ENCODE peak calls at places on chromosomes 7 and 10, in seven cellular contexts. D is fibroblast of lung; P is CD8-positive, alpha-beta T cell; Y is neuronal stem cell; X is mammary epithelial cell; U is hepatocyte; V is endothelial cell of umbilical vein. L is an unnamed sample.

GRCh38 chr10:30756151-30756550 is 126.6 kb upstream of the LYZL2 start:
- DNase-seq in D (no peak), U (no peak), P (no peak), X (no peak), Y (no peak), V (no peak), L (no peak)

GRCh38 chr10:29647483-29647882 is 12.7 kb upstream of the SVIL start:
- DNase-seq in P (no peak), X (no peak), D (no peak), Y (no peak), U (no peak), V (no peak), L (no peak)

GRCh38 chr10:14386202-14386593 is 55.5 kb upstream of the FRMD4A start:
- DNase-seq in V (no peak), U (no peak), Y (no peak), D (peak; percentile 97), X (peak; percentile 93), P (no peak), L (peak; percentile 97)

GRCh38 chr7:12801107-12801506 is 113.7 kb downstream of the ARL4A start:
- DNase-seq in V (no peak), X (no peak), U (peak; percentile 73), P (no peak), Y (no peak), D (no peak), L (no peak)

GRCh38 chr7:80646088-80646961 is 7.9 kb downstream of the CD36 start:
- DNase-seq in D (no peak), X (no peak), U (no peak), V (no peak), Y (no peak), P (no peak), L (no peak)

GRCh38 chr7:64887756-64888508 is 15.1 kb upstream of the ZNF273 start:
- DNase-seq in D (no peak), P (peak; percentile 59), Y (no peak), V (no peak), X (no peak), U (no peak), L (no peak)

GRCh38 chr7:3835102-3835501 is 534.0 kb downstream of the SDK1 start:
- DNase-seq in X (peak; percentile 74), P (no peak), Y (no peak), U (no peak), V (no peak), D (peak; percentile 43), L (peak; percentile 32)

GRCh38 chr7:54846272-54846671 is 87.3 kb upstream of the SEC61G start:
- DNase-seq in X (peak; percentile 30), D (peak; percentile 19), U (no peak), P (no peak), V (no peak), Y (no peak), L (peak; percentile 22)

GRCh38 chr10:88238515-88238914 is 344.6 kb downstream of the RNLS start:
- DNase-seq in V (no peak), U (no peak), D (no peak), P (no peak), Y (no peak), X (no peak), L (no peak)

GRCh38 chr7:67413670-67414069 is 417.0 kb downstream of the TYW1 start:
- DNase-seq in D (no peak), Y (no peak), U (no peak), X (no peak), P (no peak), V (no peak), L (no peak)

GRCh38 chr10:78656815-78657621 is 411.7 kb upstream of the ZMIZ1 start:
- DNase-seq in X (no peak), Y (peak; percentile 99), V (peak; percentile 25), P (no peak), U (peak; percentile 76), D (peak; percentile 62), L (peak; percentile 48)

GRCh38 chr7:77393261-77393660 is 22.9 kb downstream of the GSAP start:
- DNase-seq in V (no peak), D (no peak), X (peak; percentile 100), P (no peak), Y (no peak), U (no peak), L (no peak)

GRCh38 chr7:31308642-31309041 is 31.9 kb downstream of the NEUROD6 start:
- DNase-seq in X (no peak), P (no peak), V (no peak), U (no peak), Y (no peak), D (no peak), L (no peak)
- H3K27me3 ChIP-seq in X (peaks cover 6% of the 10 kb centered on the region), P (no peaks in the 10 kb centered on the region), V (no peaks in the 10 kb centered on the region), U (no peaks in the 10 kb centered on the region), Y (no peaks in the 10 kb centered on the region), D (no peaks in the 10 kb centered on the region), L (no peaks in the 10 kb centered on the region)

DNA sequence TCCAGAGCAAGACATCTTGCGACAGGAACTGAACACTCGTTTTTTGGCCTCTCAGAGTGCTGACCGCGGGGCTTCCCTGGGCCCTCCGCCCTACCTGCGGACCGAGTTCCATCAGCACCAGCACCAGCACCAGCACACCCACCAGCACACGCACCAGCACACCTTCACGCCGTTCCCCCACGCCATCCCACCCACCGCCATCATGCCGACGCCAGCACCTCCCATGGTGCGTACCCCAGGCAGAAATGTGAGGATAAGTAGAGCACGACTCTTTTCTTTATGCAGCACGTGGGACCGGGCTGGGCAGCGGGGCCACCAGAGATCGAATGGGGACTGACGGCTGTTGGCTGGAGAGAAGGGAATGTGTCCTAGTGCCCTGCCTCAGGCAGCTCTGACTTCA is 365.8 kb upstream of the GALNT17 start:
- DNase-seq in X (no peak), P (no peak), U (no peak), D (no peak), V (no peak), Y (no peak), L (no peak)
- H3K36me3 ChIP-seq in X (peaks cover 9% of the 10 kb centered on the region), P (no peaks in the 10 kb centered on the region), U (no peaks in the 10 kb centered on the region), D (peaks cover 4% of the 10 kb centered on the region), V (no peaks in the 10 kb centered on the region), Y (peaks cover 94% of the 10 kb centered on the region), L (peaks cover 3% of the 10 kb centered on the region)

GRCh38 chr7:150982348-150982747 is 4.2 kb upstream of the KCNH2 start:
- DNase-seq in D (no peak), V (no peak), Y (no peak), X (no peak), P (no peak), U (no peak), L (no peak)
- H3K27me3 ChIP-seq in D (peaks cover 27% of the 10 kb centered on the region), V (peaks cover 47% of the 10 kb centered on the region), Y (peaks cover 36% of the 10 kb centered on the region), X (peaks cover 21% of the 10 kb centered on the region), P (peaks cover 4% of the 10 kb centered on the region), U (peaks cover 24% of the 10 kb centered on the region), L (peaks cover 46% of the 10 kb centered on the region)

DNA sequence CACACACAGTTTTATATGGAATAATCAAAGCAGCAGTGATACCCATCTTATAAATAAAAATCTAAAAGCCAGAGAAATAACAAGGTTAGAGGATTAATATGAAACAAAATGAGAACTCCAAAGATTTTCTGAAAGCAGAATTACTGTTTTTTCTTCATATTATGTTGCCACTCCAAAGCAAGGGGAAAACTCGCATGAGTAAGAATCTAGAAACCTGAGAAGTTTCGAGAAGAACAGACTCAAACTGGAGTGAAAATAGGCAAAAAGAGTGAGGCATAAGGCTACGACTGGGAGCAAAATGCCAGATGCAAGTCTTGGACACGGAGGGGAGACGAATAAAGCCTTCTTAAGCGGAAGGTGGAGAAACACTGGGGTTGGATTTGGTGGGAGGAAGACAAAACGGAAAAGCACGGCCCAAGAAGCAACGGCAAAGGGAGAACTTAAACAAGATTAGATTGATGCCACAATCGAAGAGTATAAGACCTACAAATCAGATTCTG is 923 bp downstream of the TNPO3 start:
- DNase-seq in V (peak; percentile 49), U (peak; percentile 42), X (no peak), P (no peak), D (peak; percentile 39), Y (peak; percentile 15), L (peak; percentile 18)
- H3K36me3 ChIP-seq in V (no peaks in the 10 kb centered on the region), U (no peaks in the 10 kb centered on the region), X (no peaks in the 10 kb centered on the region), P (no peaks in the 10 kb centered on the region), D (peaks cover 3% of the 10 kb centered on the region), Y (peaks cover 31% of the 10 kb centered on the region), L (no peaks in the 10 kb centered on the region)

GRCh38 chr7:155378959-155379871 is 78.7 kb upstream of the EN2 start:
- DNase-seq in V (no peak), Y (no peak), U (no peak), X (no peak), D (no peak), P (no peak), L (no peak)

GRCh38 chr7:155378580-155378934 is 79.4 kb upstream of the EN2 start:
- DNase-seq in V (no peak), D (no peak), X (no peak), P (no peak), U (no peak), Y (no peak), L (no peak)

GRCh38 chr7:155377837-155378579 is 79.9 kb upstream of the EN2 start:
- DNase-seq in Y (no peak), U (peak; percentile 68), D (peak; percentile 38), X (peak; percentile 32), P (no peak), V (peak; percentile 16), L (peak; percentile 12)

GRCh38 chr7:155375337-155376277 is 77.9 kb downstream of the INSIG1 start:
- DNase-seq in Y (no peak), P (no peak), V (no peak), U (no peak), X (no peak), D (no peak), L (peak; percentile 3)

DNA sequence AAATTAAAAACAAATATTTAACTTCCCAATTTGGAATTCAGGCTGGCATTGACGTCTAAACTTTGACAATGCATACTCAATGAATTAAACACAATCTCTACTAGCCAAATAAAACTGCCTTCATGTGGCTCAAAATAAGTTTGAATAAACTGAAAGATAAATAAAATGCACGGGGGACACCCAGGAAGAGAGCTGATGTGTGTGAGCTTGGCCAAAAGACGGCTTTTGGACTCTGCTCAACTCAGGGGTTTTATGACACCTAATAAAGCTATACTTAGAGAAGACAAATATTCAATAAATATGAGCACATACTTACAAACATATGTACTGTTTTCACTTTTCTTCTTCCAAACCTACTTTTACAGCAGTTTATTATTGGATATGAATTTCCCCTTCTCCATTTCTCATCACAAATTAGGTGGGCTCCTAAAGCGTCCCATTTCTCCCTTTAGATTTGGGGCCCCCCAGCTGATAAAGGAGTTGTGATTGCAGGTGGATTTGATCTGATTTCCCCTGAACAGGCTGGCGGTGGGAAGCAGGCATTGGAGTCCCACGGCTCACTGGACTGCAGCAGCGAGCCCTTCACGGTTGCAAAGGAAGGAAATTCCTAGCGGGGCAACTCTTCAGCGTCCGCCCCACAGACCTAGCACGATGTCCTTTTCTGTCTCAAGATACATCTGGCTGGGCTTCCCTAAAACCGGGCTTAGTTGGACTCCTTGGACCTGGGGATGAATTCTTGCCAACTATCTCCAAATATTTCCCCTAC is 79.6 kb downstream of the INSIG1 start:
- DNase-seq in P (no peak), Y (no peak), U (no peak), V (no peak), D (no peak), X (no peak), L (no peak)
- H3K27me3 ChIP-seq in P (peaks cover 45% of the 10 kb centered on the region), Y (peaks cover 89% of the 10 kb centered on the region), U (peaks cover 99% of the 10 kb centered on the region), V (peaks cover 100% of the 10 kb centered on the region), D (peaks cover 86% of the 10 kb centered on the region), X (peaks cover 87% of the 10 kb centered on the region), L (peaks cover 90% of the 10 kb centered on the region)

L was measured in astrocyte.